ENCODE peak calls at places on chromosomes 4 and X, in five cellular contexts. S, A, K, L and U are unnamed samples.

GRCh38 chr4:156169861-156170260 is 216.2 kb upstream of the CTSO start:
- DNase-seq in L (no peak), K (no peak), S (no peak), A (no peak), U (no peak)

GRCh38 chr4:78331965-78332364 is 219.6 kb upstream of the ANXA3 start:
- DNase-seq in S (no peak), A (no peak), K (no peak), L (no peak), U (no peak)

GRCh38 chr4:168440442-168441264 is 39.6 kb downstream of the DDX60L start:
- DNase-seq in L (no peak), S (no peak), A (no peak), K (no peak), U (no peak)

GRCh38 chrX:108696690-108697089 is 39.7 kb downstream of the IRS4 start:
- DNase-seq in A (no peak), L (no peak), K (no peak), S (no peak), U (no peak)

GRCh38 chr4:56723831-56724230 is 42.7 kb upstream of the HOPX start:
- DNase-seq in S (no peak), A (no peak), K (no peak), L (no peak), U (no peak)

GRCh38 chr4:2079926-2080325 is 20.8 kb downstream of the NAT8L start:
- DNase-seq in S (no peak), L (no peak), A (peak; percentile 44), K (no peak), U (peak; percentile 7)

GRCh38 chrX:27598312-27598711 is 8.2 kb downstream of the DCAF8L2 start:
- DNase-seq in L (no peak), S (no peak), A (no peak), K (no peak), U (no peak)

GRCh38 chr4:150867148-150867547 is 147.9 kb downstream of the LRBA start:
- DNase-seq in L (no peak), A (no peak), S (no peak), K (no peak), U (no peak)

GRCh38 chr4:119315036-119315435 is 6.9 kb downstream of the FABP2 start:
- DNase-seq in A (no peak), S (no peak), K (no peak), L (no peak), U (no peak)

GRCh38 chr4:77818667-77819408 is at the start of gene CNOT6L:
- DNase-seq in A (peak; percentile 83), S (peak; percentile 78), K (peak; percentile 56), L (peak; percentile 88), U (peak; percentile 43)

GRCh38 chr4:32061916-32062315 is 1341.7 kb downstream of the PCDH7 start:
- DNase-seq in A (no peak), K (no peak), S (no peak), L (no peak), U (no peak)

GRCh38 chrX:103376979-103377324 is 614 bp downstream of the BEX3 start:
- DNase-seq in L (no peak), S (no peak), K (no peak), A (no peak), U (no peak)

GRCh38 chrX:1163231-1163630 is 49.2 kb downstream of the CRLF2 start:
- DNase-seq in S (no peak), K (peak; percentile 21), L (peak; percentile 13), A (no peak), U (no peak)

GRCh38 chrX:134294548-134294947 is 57.6 kb downstream of the CCDC160 start:
- DNase-seq in S (no peak), A (no peak), K (no peak), L (no peak), U (no peak)

GRCh38 chrX:154542723-154543424 is 3.8 kb downstream of the G6PD start:
- DNase-seq in L (no peak), A (peak; percentile 74), S (no peak), K (no peak), U (no peak)

GRCh38 chrX:27918799-27919198 is 62.5 kb downstream of the DCAF8L1 start:
- DNase-seq in A (no peak), S (no peak), L (no peak), K (no peak), U (no peak)

GRCh38 chr4:16573744-16574143 is 324.7 kb downstream of the LDB2 start:
- DNase-seq in K (no peak), A (no peak), L (no peak), S (peak; percentile 45), U (no peak)

GRCh38 chrX:31279359-31279758 is 207.5 kb upstream of the FTHL17 start:
- DNase-seq in S (no peak), A (no peak), K (no peak), L (no peak), U (no peak)

GRCh38 chr4:31518796-31519250 is 798.7 kb downstream of the PCDH7 start:
- DNase-seq in A (no peak), K (no peak), L (no peak), S (no peak), U (no peak)

GRCh38 chr4:126306152-126306869 is 991.6 kb downstream of the FAT4 start:
- DNase-seq in K (no peak), L (no peak), A (no peak), S (peak; percentile 20), U (peak; percentile 8)

GRCh38 chr4:162959056-162959455 is 207.6 kb downstream of the NAF1 start:
- DNase-seq in S (no peak), K (no peak), L (no peak), A (no peak), U (no peak)

GRCh38 chr4:159229164-159229563 is 126.3 kb downstream of the RAPGEF2 start:
- DNase-seq in K (peak; percentile 74), S (no peak), L (no peak), A (no peak), U (peak; percentile 17)

GRCh38 chrX:100368167-100368566 is 41.9 kb downstream of the PCDH19 start:
- DNase-seq in L (no peak), S (no peak), A (no peak), K (no peak), U (no peak)

GRCh38 chrX:10612215-10612614 is 8.2 kb downstream of the MID1 start:
- DNase-seq in A (no peak), S (no peak), K (no peak), L (no peak), U (no peak)

GRCh38 chrX:17922303-17922702 is 61.2 kb upstream of the RAI2 start:
- DNase-seq in A (no peak), S (no peak), L (no peak), K (no peak), U (no peak)

GRCh38 chr4:81432825-81433224 is 38.9 kb downstream of the RASGEF1B start:
- DNase-seq in L (no peak), S (no peak), A (no peak), K (no peak), U (no peak)

GRCh38 chrX:24153175-24153795 is 3.8 kb downstream of the ZFX start:
- DNase-seq in A (no peak), K (no peak), L (peak; percentile 58), S (no peak), U (no peak)

GRCh38 chrX:57156397-57157049 is 19.3 kb upstream of the SPIN2A start:
- DNase-seq in A (no peak), S (no peak), L (no peak), K (no peak), U (no peak)

GRCh38 chr4:36243355-36244256 is 708 bp downstream of the ARAP2 start:
- DNase-seq in A (peak; percentile 73), S (peak; percentile 66), K (no peak), L (no peak), U (no peak)

GRCh38 chrX:138710311-138710791 is 1.2 kb downstream of the FGF13 start:
- DNase-seq in K (no peak), L (peak; percentile 59), A (no peak), S (no peak), U (no peak)

DNA sequence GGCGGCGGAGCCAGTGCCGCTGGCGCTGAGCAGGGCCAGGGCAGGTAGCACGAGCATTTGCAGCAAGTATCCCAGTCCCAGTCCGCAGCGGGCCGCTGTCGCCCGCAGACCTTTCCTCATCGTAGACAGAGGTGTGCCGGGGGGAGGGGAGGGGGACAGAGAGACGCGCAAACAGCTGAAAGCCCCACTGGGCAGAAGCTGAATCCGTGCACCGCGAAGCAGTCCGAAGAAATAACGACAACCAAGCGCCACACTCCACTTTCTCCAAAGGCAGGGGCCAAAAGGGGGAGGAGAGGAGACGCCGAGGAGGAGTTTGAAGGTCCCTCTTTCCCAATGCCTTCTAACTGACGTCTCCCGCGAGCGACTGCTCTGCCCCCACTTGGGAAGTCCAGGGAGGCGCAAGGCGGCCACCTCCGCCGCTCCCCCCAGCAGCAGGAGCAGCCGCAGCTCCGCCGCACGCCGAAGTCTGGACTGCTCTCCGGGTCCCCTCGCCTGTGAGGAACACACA is at the start of gene UNC5C:
- DNase-seq in A (peak; percentile 61), S (peak; percentile 83), K (peak; percentile 48), L (peak; percentile 92), U (no peak)
- H3K27ac ChIP-seq in A (peak within 1 kb of the TSS; percentile 61), S (peak within 1 kb of the TSS; percentile 85), K (no peak within 1 kb of the TSS), L (peak within 1 kb of the TSS; percentile 69), U (peak within 1 kb of the TSS; percentile 40)

GRCh38 chr4:6932918-6933317 is 23.3 kb downstream of the TBC1D14 start:
- DNase-seq in K (no peak), A (no peak), S (no peak), L (no peak), U (no peak)
- H3K27ac ChIP-seq in K (no peak overlapping the region), A (no peak overlapping the region), S (no peak overlapping the region), L (no peak overlapping the region), U (no peak overlapping the region)

DNA sequence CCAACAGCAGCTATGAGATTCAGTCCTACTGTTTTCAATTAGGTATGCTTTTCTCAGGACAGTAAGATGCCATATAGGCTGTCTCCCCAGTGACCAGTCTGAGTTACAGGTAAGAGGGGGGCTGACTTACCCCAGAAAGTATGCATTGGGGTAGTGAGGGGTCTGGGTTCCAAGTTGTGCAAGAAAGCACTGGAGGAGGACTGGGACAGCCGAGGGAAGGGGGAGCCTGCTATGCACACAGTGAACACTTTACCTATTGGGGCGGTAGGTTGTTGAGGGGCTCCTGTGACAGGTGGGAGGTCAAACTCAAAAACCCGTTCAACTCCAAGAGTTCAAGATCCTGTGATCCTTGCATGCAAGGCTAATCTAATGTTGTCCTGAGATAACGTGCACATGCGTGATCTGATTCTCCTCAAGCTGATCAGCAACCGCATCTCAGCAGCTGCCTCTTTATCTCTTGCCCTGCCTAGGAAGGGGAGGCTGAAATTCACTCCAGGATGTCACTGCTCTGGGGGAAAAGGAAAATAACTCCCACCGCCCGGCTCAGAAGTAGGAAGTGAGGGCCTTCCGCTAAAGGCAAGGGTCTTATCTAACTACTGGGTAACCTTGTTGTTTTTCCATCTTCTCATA is 108.8 kb upstream of the KIT start:
- DNase-seq in S (no peak), A (no peak), K (no peak), L (no peak), U (no peak)
- H3K27ac ChIP-seq in S (no peak overlapping the region), A (no peak overlapping the region), K (no peak overlapping the region), L (no peak overlapping the region), U (no peak overlapping the region)

GRCh38 chr4:142549726-142550463 is 296.2 kb downstream of the INPP4B start:
- DNase-seq in K (no peak), A (no peak), L (no peak), S (no peak), U (no peak)
- H3K27ac ChIP-seq in K (no peak overlapping the region), A (no peak overlapping the region), L (no peak overlapping the region), S (no peak overlapping the region), U (no peak overlapping the region)